ENCODE peak calls at places on chromosomes 6 and 20, in five cellular contexts. Y, Z, M, X and H are unnamed samples.

GRCh38 chr6:16747232-16748027 is 13.8 kb downstream of the ATXN1 start:
- DNase-seq in X (no peak), Z (no peak), Y (no peak), M (no peak), H (peak; percentile 85)

GRCh38 chr6:27205375-27206278 is 41.9 kb upstream of the PRSS16 start:
- DNase-seq in M (no peak), X (no peak), Z (peak; percentile 93), Y (no peak), H (peak; percentile 24)

GRCh38 chr20:6231551-6231950 is 108.7 kb upstream of the FERMT1 start:
- DNase-seq in M (no peak), X (no peak), Z (no peak), Y (no peak), H (peak; percentile 2)

GRCh38 chr6:84016029-84016428 is 17.5 kb upstream of the MRAP2 start:
- DNase-seq in Z (no peak), M (no peak), Y (no peak), X (no peak), H (no peak)

GRCh38 chr6:158819977-158820632 is 937 bp upstream of the EZR start:
- DNase-seq in Z (peak; percentile 59), Y (no peak), M (no peak), X (no peak), H (no peak)

GRCh38 chr20:11675920-11676617 is 241.6 kb upstream of the BTBD3 start:
- DNase-seq in X (no peak), Z (no peak), M (no peak), Y (no peak), H (peak; percentile 12)

GRCh38 chr6:127550403-127550802 is 26.6 kb upstream of the C6orf58 start:
- DNase-seq in Z (no peak), Y (no peak), M (no peak), X (no peak), H (peak; percentile 76)

GRCh38 chr6:136289327-136289578 is 393 bp downstream of the BCLAF1 start:
- DNase-seq in M (peak; percentile 91), Y (peak; percentile 86), Z (peak; percentile 95), X (peak; percentile 92), H (peak; percentile 86)

GRCh38 chr6:134347916-134348805 is 30.2 kb upstream of the SGK1 start:
- DNase-seq in Z (no peak), M (no peak), X (no peak), Y (no peak), H (peak; percentile 96)

GRCh38 chr20:35743693-35744491 is 1.8 kb upstream of the RBM39 start:
- DNase-seq in M (no peak), X (no peak), Z (no peak), Y (no peak), H (peak; percentile 31)

GRCh38 chr20:717817-718216 is 42.2 kb upstream of the SCRT2 start:
- DNase-seq in Z (no peak), Y (no peak), M (no peak), X (no peak), H (no peak)
- H3K18ac ChIP-seq in Z (no peak overlapping the region), Y (no peak overlapping the region), M (no peak overlapping the region), X (no peak overlapping the region), H (no peak overlapping the region)

DNA sequence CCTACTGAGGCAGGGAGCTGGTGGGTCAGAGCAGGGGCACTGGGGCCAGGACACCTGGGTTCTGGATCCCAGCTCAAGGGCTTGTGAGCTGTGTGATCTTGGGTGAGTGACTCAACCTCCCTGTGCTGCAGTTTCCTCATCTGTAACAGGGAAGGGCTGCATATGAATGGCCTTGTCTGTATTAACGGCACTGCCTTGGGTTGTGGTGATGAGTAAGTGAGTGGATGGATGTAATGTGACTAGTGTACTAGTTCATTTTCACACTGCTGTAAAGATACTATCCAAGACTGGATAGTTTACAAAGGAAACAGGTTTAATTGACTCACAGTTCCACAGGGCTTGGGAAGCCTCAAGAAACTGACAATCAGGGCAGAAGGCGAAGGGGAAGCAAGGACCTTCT is 233.5 kb downstream of the TAF4 start:
- DNase-seq in Z (no peak), M (no peak), X (no peak), Y (no peak), H (no peak)
- H2BK15ac ChIP-seq in Z (no peak overlapping the region), M (no peak overlapping the region), X (no peak overlapping the region), Y (no peak overlapping the region), H (no peak overlapping the region)

GRCh38 chr6:167706313-167707109 is 120.2 kb upstream of the AFDN start:
- DNase-seq in Y (no peak), M (no peak), Z (no peak), X (no peak), H (no peak)

GRCh38 chr6:167703347-167703746 is 123.4 kb upstream of the AFDN start:
- DNase-seq in Y (peak; percentile 23), Z (no peak), X (no peak), M (no peak), H (no peak)

GRCh38 chr6:167703781-167704180 is 122.9 kb upstream of the AFDN start:
- DNase-seq in Y (peak; percentile 20), Z (no peak), X (peak; percentile 32), M (no peak), H (no peak)

GRCh38 chr6:167704396-167704801 is 122.3 kb upstream of the AFDN start:
- DNase-seq in Y (peak; percentile 20), M (no peak), X (no peak), Z (no peak), H (no peak)

GRCh38 chr6:167705211-167705750 is 121.4 kb upstream of the AFDN start:
- DNase-seq in M (no peak), Z (no peak), X (no peak), Y (no peak), H (no peak)
- H3K18ac ChIP-seq in M (peak overlapping the region; percentile 84), Z (no peak overlapping the region), X (no peak overlapping the region), Y (no peak overlapping the region), H (no peak overlapping the region)

DNA sequence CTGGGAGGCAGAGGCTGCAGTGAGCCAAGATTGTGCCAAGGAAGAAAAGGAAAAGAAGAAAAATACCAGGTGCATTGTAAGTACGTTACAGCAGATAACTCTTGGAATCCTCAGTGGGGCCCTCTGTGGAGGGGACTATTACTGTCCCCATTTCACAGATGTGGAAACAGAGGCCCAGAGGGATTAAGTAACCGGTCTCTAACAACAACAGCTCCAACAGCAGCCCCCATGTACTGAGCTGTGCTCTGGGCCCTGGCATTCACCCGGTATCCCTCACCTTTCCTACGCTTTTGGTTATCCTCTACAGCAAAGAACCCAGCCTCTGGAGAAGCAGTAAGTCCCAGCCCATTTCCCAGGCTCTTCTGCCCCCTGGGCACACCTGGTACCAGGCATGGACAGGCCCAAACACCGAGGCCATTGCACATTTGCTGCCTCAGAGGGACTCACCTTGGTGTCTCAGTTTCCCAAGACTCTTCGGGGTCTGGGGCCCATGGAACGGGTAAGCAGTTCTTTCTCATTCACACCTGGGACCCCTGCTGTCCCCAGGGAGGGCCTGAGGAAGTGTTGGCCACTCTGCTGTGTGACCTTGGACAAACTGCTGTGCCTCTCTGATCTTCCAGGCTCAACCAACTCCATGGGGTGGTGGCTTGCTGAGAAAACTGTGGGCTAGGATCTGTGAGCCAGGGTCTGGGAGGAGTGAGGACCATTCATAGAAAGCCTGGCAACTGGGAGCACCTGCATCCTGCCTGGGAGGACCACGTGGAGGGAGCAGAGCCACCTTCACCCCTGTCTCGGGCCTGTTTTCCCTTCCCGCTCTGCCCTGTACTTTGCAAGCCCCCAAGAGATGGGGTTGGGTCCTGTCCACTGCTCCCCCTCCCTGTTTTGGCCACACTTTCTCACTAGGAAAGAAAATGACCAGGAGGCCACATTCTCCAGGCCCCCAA is 59.9 kb downstream of the SNAI1 start:
- DNase-seq in Z (no peak), M (no peak), X (no peak), Y (no peak), H (no peak)
- H2BK15ac ChIP-seq in Z (no peak overlapping the region), M (peak overlapping the region; percentile 14), X (no peak overlapping the region), Y (no peak overlapping the region), H (no peak overlapping the region)

GRCh38 chr20:38607351-38607750 is 5.7 kb downstream of the ARHGAP40 start:
- DNase-seq in Z (peak; percentile 94), M (no peak), Y (peak; percentile 52), X (no peak), H (no peak)
- H3K18ac ChIP-seq in Z (peak overlapping the region; percentile 63), M (no peak overlapping the region), Y (no peak overlapping the region), X (no peak overlapping the region), H (no peak overlapping the region)

GRCh38 chr6:143510991-143511891 is at the start of gene FUCA2:
- DNase-seq in M (peak; percentile 61), Z (peak; percentile 93), X (peak; percentile 86), Y (peak; percentile 94), H (peak; percentile 87)
- H2BK15ac ChIP-seq in M (peak within 1 kb of the TSS; percentile 59), Z (no peak within 1 kb of the TSS), X (peak within 1 kb of the TSS; percentile 83), Y (peak within 1 kb of the TSS; percentile 28), H (peak within 1 kb of the TSS; percentile 47)

GRCh38 chr20:45363611-45364492 is 896 bp downstream of the SYS1 start:
- DNase-seq in X (no peak), M (no peak), Y (peak; percentile 24), Z (no peak), H (no peak)
- H3K18ac ChIP-seq in X (no peak overlapping the region), M (peak overlapping the region; percentile 94), Y (no peak overlapping the region), Z (no peak overlapping the region), H (no peak overlapping the region)

DNA sequence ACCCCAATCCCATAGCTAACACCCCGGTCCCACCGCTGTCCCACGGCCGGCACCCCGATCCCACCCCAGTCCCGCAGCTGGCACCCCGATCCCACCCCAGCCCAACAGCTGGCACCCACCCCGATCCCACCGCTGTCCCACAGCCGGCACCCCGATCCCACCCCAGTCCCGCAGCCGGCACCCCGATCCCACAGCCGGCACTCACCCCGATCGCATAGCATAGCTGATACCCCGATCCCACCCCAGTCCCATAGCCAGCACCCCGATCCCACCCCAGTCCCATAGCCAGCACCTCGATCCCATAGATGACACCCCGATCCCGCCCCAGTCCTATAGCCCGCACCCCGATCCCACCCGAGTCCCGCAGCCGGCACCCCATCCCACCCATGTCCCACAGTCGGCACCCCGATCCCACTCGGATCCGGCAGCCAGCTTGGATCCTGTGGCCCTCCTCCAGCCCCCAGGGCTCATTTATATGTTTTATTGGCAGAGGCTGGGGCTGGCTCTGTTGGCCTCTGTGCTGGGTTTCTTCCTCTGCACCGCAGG is 872 bp upstream of the GMEB2 start:
- DNase-seq in Y (no peak), X (no peak), M (no peak), Z (no peak), H (no peak)
- H2BK15ac ChIP-seq in Y (no peak overlapping the region), X (no peak overlapping the region), M (no peak overlapping the region), Z (no peak overlapping the region), H (no peak overlapping the region)

GRCh38 chr6:11146117-11146826 is 34.7 kb upstream of the ERVFRD-1 start:
- DNase-seq in M (no peak), Z (no peak), X (no peak), Y (peak; percentile 39), H (no peak)
- H3K18ac ChIP-seq in M (no peak overlapping the region), Z (no peak overlapping the region), X (peak overlapping the region; percentile 28), Y (no peak overlapping the region), H (no peak overlapping the region)

GRCh38 chr6:82364087-82365010 is 732 bp downstream of the TPBG start:
- DNase-seq in Y (peak; percentile 78), Z (peak; percentile 91), X (peak; percentile 83), M (peak; percentile 71), H (peak; percentile 60)
- H2BK15ac ChIP-seq in Y (no peak overlapping the region), Z (no peak overlapping the region), X (no peak overlapping the region), M (peak overlapping the region; percentile 87), H (peak overlapping the region; percentile 26)